ENCODE peak calls at places on chromosome 11, in four cellular contexts. X is MCF 10A, I is astrocyte of the cerebellum, P is NCI-H2081. E is an unnamed sample.

GRCh38 chr11:24781288-24781687 is 284.4 kb downstream of the LUZP2 start:
- DNase-seq in X (no peak), I (no peak), P (no peak), E (no peak)

GRCh38 chr11:40247023-40247422 is 1212.4 kb downstream of the LRRC4C start:
- DNase-seq in I (no peak), X (no peak), P (no peak), E (no peak)

GRCh38 chr11:118565062-118565461 is 669 bp downstream of the IFT46 start:
- DNase-seq in P (no peak), I (no peak), X (no peak), E (no peak)

GRCh38 chr11:13776134-13776815 is 107.8 kb downstream of the FAR1 start:
- DNase-seq in I (no peak), X (peak), P (peak), E (peak)

GRCh38 chr11:75096456-75097172 is at the start of gene OR2AT4:
- DNase-seq in P (no peak), X (no peak), I (no peak), E (no peak)

GRCh38 chr11:45091563-45092392 is 54.7 kb upstream of the PRDM11 start:
- DNase-seq in P (peak), X (no peak), I (no peak), E (peak)

GRCh38 chr11:35466058-35466457 is 46.7 kb upstream of the SLC1A2 start:
- DNase-seq in P (no peak), X (no peak), I (no peak), E (no peak)

GRCh38 chr11:10394229-10395100 is 60.6 kb upstream of the AMPD3 start:
- DNase-seq in I (no peak), P (no peak), X (no peak), E (no peak)

GRCh38 chr11:68954970-68955958 is 25.5 kb downstream of the MRGPRD start:
- DNase-seq in I (no peak), X (no peak), P (no peak), E (no peak)

GRCh38 chr11:35404397-35404775 is 15.0 kb downstream of the SLC1A2 start:
- DNase-seq in I (no peak), X (peak), P (no peak), E (peak)

GRCh38 chr11:6629892-6630631 is 10.8 kb upstream of the TPP1 start:
- DNase-seq in X (no peak), I (no peak), P (no peak), E (peak)

GRCh38 chr11:134342572-134343340 is 11.0 kb downstream of the GLB1L2 start:
- DNase-seq in X (no peak), P (no peak), I (no peak), E (no peak)

GRCh38 chr11:5280582-5281102 is 10.9 kb upstream of the HBE1 start:
- DNase-seq in P (no peak), X (peak), I (peak), E (peak)

GRCh38 chr11:8008212-8008611 is 21.1 kb downstream of the EIF3F start:
- DNase-seq in P (no peak), X (no peak), I (no peak), E (no peak)

GRCh38 chr11:101456812-101457211 is 127.0 kb downstream of the TRPC6 start:
- DNase-seq in I (no peak), P (no peak), X (no peak), E (no peak)

GRCh38 chr11:10355257-10355661 is 50.4 kb downstream of the ADM start:
- DNase-seq in P (no peak), X (peak), I (no peak), E (no peak)

GRCh38 chr11:15142838-15143237 is 28.1 kb downstream of the INSC start:
- DNase-seq in I (no peak), P (no peak), X (no peak), E (no peak)

GRCh38 chr11:127521413-127521812 is 520.8 kb upstream of the KIRREL3 start:
- DNase-seq in I (peak), X (peak), P (no peak), E (no peak)

GRCh38 chr11:8108430-8108829 is 27.4 kb downstream of the TUB start:
- DNase-seq in X (no peak), P (no peak), I (no peak), E (no peak)

E was measured in mesendoderm.